ENCODE peak calls at places on chromosomes 7 and 10, in six cellular contexts. R is stimulated activated CD8-positive, alpha-beta memory T cell treated with anti-CD3 and anti-CD28 coated beads, Interleukin-2, amount 100 ng/mL, for 48 hours; D is kidney; V is activated naive CD4-positive, alpha-beta T cell treated with anti-CD3 and anti-CD28 coated beads, Interleukin-2, amount 50 U/mL, for 72 hours; T is caudate nucleus; X is NCI-H748 treated with DMSO at 0.1 percent for 48 hours. C is an unnamed sample.

GRCh38 chr10:79105164-79105739 is 36.5 kb downstream of the ZMIZ1 start:
- DNase-seq in R (no peak), D (no peak), V (no peak), T (no peak), X (no peak), C (no peak)

GRCh38 chr7:7510814-7511213 is 24.9 kb downstream of the COL28A1 start:
- DNase-seq in R (no peak), D (no peak), V (no peak), T (no peak), X (no peak), C (no peak)

GRCh38 chr10:77643795-77644468 is 6.3 kb upstream of the KCNMA1 start:
- DNase-seq in R (no peak), D (no peak), V (no peak), T (no peak), X (peak; percentile 20), C (no peak)

GRCh38 chr7:38280000-38280399 is 6.6 kb upstream of the TARP start:
- DNase-seq in R (no peak), D (no peak), V (no peak), T (no peak), X (no peak), C (no peak)

GRCh38 chr10:27240891-27241639 is 468 bp upstream of the ACBD5 start:
- DNase-seq in R (no peak), D (peak; percentile 82), V (peak; percentile 41), T (no peak), X (no peak), C (peak; percentile 74)

GRCh38 chr7:25710954-25711353 is 441.0 kb upstream of the NFE2L3 start:
- DNase-seq in R (no peak), D (no peak), V (no peak), T (no peak), X (no peak), C (no peak)

GRCh38 chr7:55185321-55185802 is 166.5 kb downstream of the EGFR start:
- DNase-seq in R (no peak), D (no peak), V (no peak), T (no peak), X (no peak), C (no peak)

GRCh38 chr10:73827346-73828089 is 16.1 kb upstream of the NDST2 start:
- DNase-seq in R (no peak), D (no peak), V (no peak), T (no peak), X (no peak), C (no peak)

GRCh38 chr7:111788426-111788825 is 226.1 kb upstream of the IMMP2L start:
- DNase-seq in R (no peak), D (no peak), V (no peak), T (no peak), X (no peak), C (no peak)

GRCh38 chr10:130121486-130122079 is 11.0 kb upstream of the C10orf143 start:
- DNase-seq in R (no peak), D (no peak), V (no peak), T (no peak), X (no peak), C (no peak)

GRCh38 chr10:65570143-65571010 is 1355.5 kb upstream of the LRRTM3 start:
- DNase-seq in R (no peak), D (peak; percentile 64), V (no peak), T (no peak), X (peak; percentile 38), C (peak; percentile 65)

GRCh38 chr10:95792211-95792780 is 36.3 kb downstream of the ENTPD1 start:
- DNase-seq in R (no peak), D (no peak), V (no peak), T (no peak), X (no peak), C (no peak)

GRCh38 chr7:2553831-2554581 is 1.3 kb downstream of the BRAT1 start:
- DNase-seq in R (no peak), D (peak; percentile 3), V (no peak), T (no peak), X (no peak), C (no peak)

GRCh38 chr10:11602919-11603523 is 8.4 kb downstream of the USP6NL start:
- DNase-seq in R (no peak), D (no peak), V (no peak), T (no peak), X (peak; percentile 31), C (no peak)

GRCh38 chr10:22997102-22997501 is 69.2 kb downstream of the ARMC3 start:
- DNase-seq in R (no peak), D (no peak), V (no peak), T (no peak), X (no peak), C (peak; percentile 85)

GRCh38 chr7:100964630-100965029 is 4.7 kb upstream of the MUC12 start:
- DNase-seq in R (no peak), D (peak; percentile 78), V (no peak), T (no peak), X (no peak), C (no peak)

GRCh38 chr7:36814311-36814710 is 90.0 kb upstream of the AOAH start:
- DNase-seq in R (no peak), D (no peak), V (no peak), T (no peak), X (no peak), C (no peak)

GRCh38 chr7:56121440-56121839 is 5.2 kb upstream of the NUPR2 start:
- DNase-seq in R (no peak), D (no peak), V (no peak), T (no peak), X (no peak), C (no peak)

GRCh38 chr10:119120875-119121274 is 17.0 kb downstream of the DENND10 start:
- DNase-seq in R (no peak), D (no peak), V (no peak), T (no peak), X (no peak), C (no peak)

GRCh38 chr10:119370972-119371703 is 163.8 kb downstream of the GRK5 start:
- DNase-seq in R (no peak), D (peak; percentile 89), V (no peak), T (no peak), X (no peak), C (no peak)

GRCh38 chr7:101386558-101387199 is 24.0 kb downstream of the COL26A1 start:
- DNase-seq in R (no peak), D (no peak), V (no peak), T (no peak), X (no peak), C (peak; percentile 90)

GRCh38 chr7:116075351-116076145 is 45.0 kb upstream of the TFEC start:
- DNase-seq in R (no peak), D (no peak), V (no peak), T (no peak), X (no peak), C (no peak)

GRCh38 chr7:9242604-9243003 is 809.2 kb downstream of the NXPH1 start:
- DNase-seq in R (no peak), D (no peak), V (no peak), T (no peak), X (no peak), C (no peak)

GRCh38 chr10:114389429-114389828 is 14.9 kb downstream of the AFAP1L2 start:
- DNase-seq in R (no peak), D (no peak), V (no peak), T (no peak), X (no peak), C (no peak)

GRCh38 chr10:14625210-14625621 is 149.5 kb downstream of the FAM107B start:
- DNase-seq in R (no peak), D (no peak), V (no peak), T (no peak), X (no peak), C (peak; percentile 29)

GRCh38 chr10:43420369-43421200 is 11.6 kb upstream of the HNRNPF start:
- DNase-seq in R (peak; percentile 85), D (peak; percentile 96), V (peak; percentile 76), T (peak; percentile 75), X (peak; percentile 6), C (peak; percentile 87)

GRCh38 chr7:110841840-110842579 is 248.9 kb upstream of the LRRN3 start:
- DNase-seq in R (no peak), D (no peak), V (no peak), T (no peak), X (no peak), C (no peak)

GRCh38 chr7:1928555-1929348 is 258.7 kb downstream of the ELFN1 start:
- DNase-seq in R (no peak), D (peak; percentile 63), V (no peak), T (no peak), X (peak; percentile 22), C (no peak)

GRCh38 chr7:121305109-121305508 is 23.7 kb upstream of the WNT16 start:
- DNase-seq in R (no peak), D (no peak), V (no peak), T (no peak), X (no peak), C (no peak)

GRCh38 chr7:149459540-149460433 is 1.1 kb downstream of the ZNF777 start:
- DNase-seq in R (peak; percentile 13), D (no peak), V (peak; percentile 38), T (no peak), X (no peak), C (peak; percentile 67)

GRCh38 chr10:112024079-112024478 is 159.5 kb downstream of the GPAM start:
- DNase-seq in R (no peak), D (no peak), V (no peak), T (no peak), X (no peak), C (no peak)

GRCh38 chr7:151671514-151671913 is 151.8 kb upstream of the RHEB start:
- DNase-seq in R (no peak), D (no peak), V (no peak), T (no peak), X (no peak), C (no peak)

GRCh38 chr7:30285531-30286284 is 1.3 kb downstream of the ZNRF2 start:
- DNase-seq in R (peak; percentile 36), D (peak; percentile 82), V (peak; percentile 52), T (no peak), X (peak; percentile 23), C (peak; percentile 12)

GRCh38 chr7:47367369-47367768 is 214.5 kb downstream of the TNS3 start:
- DNase-seq in R (no peak), D (no peak), V (no peak), T (no peak), X (no peak), C (peak; percentile 52)

GRCh38 chr7:104328970-104329825 is 795 bp downstream of the LHFPL3 start:
- DNase-seq in R (no peak), D (no peak), V (peak; percentile 5), T (no peak), X (no peak), C (no peak)